ENCODE peak calls at places on chromosomes 3 and 15, in four cellular contexts. R is SJCRH30, F is adipocyte, O is foreskin fibroblast. M is an unnamed sample.

GRCh38 chr15:51093865-51094605 is 671 bp downstream of the TNFAIP8L3 start:
- DNase-seq in F (peak), O (peak), R (no peak), M (no peak)

GRCh38 chr15:64681424-64682024 is 93.9 kb downstream of the RBPMS2 start:
- DNase-seq in R (peak), O (peak), F (peak), M (peak)

GRCh38 chr15:52040167-52040900 is 21.3 kb downstream of the MAPK6 start:
- DNase-seq in R (no peak), F (peak), O (no peak), M (peak)

GRCh38 chr15:62390793-62391543 is 225.9 kb upstream of the C2CD4B start:
- DNase-seq in F (peak), R (peak), O (peak), M (no peak)

GRCh38 chr3:66047321-66048050 is 8.8 kb upstream of the MAGI1 start:
- DNase-seq in O (peak), R (no peak), F (peak), M (peak)

GRCh38 chr3:178849220-178849910 is 222.2 kb downstream of the ZMAT3 start:
- DNase-seq in O (no peak), R (no peak), F (no peak), M (no peak)

GRCh38 chr3:43879166-43879565 is 188.4 kb downstream of the ABHD5 start:
- DNase-seq in R (no peak), O (no peak), F (no peak), M (no peak)

GRCh38 chr3:171225698-171226097 is 199.2 kb upstream of the SLC2A2 start:
- DNase-seq in R (no peak), F (no peak), O (peak), M (no peak)

GRCh38 chr3:66314455-66314854 is 93.7 kb downstream of the SLC25A26 start:
- DNase-seq in F (no peak), R (no peak), O (no peak), M (no peak)

GRCh38 chr3:31754575-31755278 is 222.0 kb downstream of the STT3B start:
- DNase-seq in R (no peak), O (no peak), F (no peak), M (no peak)

GRCh38 chr3:126999383-126999782 is 16.5 kb downstream of the PLXNA1 start:
- DNase-seq in F (no peak), R (peak), O (no peak), M (no peak)

GRCh38 chr3:46238386-46238785 is 3.9 kb upstream of the CCR3 start:
- DNase-seq in R (no peak), O (no peak), F (no peak), M (no peak)

DNA sequence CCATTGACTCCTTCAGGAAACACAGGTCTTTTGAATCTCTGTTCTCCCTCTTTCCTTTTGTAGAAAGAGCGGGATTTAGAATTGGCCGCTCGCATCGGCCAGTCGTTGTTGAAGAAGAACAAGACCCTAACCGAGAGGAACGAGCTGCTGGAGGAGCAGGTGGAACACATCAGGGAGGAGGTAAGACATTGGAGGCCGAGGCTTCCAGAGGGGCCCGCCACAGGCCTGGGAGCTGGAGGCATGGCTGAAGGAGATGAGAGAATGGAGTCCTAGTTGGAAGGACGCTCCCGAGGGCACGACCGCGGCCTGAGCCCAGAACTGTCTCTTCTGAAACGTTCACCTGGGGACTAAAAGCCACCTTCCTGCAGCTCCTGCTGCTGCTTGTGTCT is 81.4 kb downstream of the CCK start:
- DNase-seq in F (no peak), O (no peak), R (no peak), M (no peak)
- H3K4me3 ChIP-seq in F (no peak), O (no peak), R (no peak), M (no peak)

GRCh38 chr15:60369696-60370095 is 28.1 kb downstream of the ANXA2 start:
- DNase-seq in R (no peak), F (no peak), O (no peak), M (no peak)
- H3K4me3 ChIP-seq in R (no peak), F (no peak), O (no peak), M (no peak)

GRCh38 chr3:105791919-105792786 is 76.7 kb downstream of the CBLB start:
- DNase-seq in R (no peak), F (peak), O (peak), M (peak)

GRCh38 chr3:105788548-105789036 is 80.2 kb downstream of the CBLB start:
- DNase-seq in F (no peak), O (no peak), R (no peak), M (no peak)

GRCh38 chr3:105790534-105790933 is 78.3 kb downstream of the CBLB start:
- DNase-seq in F (no peak), R (no peak), O (no peak), M (no peak)

GRCh38 chr3:105793040-105793439 is 75.8 kb downstream of the CBLB start:
- DNase-seq in F (no peak), R (no peak), O (no peak), M (no peak)

DNA sequence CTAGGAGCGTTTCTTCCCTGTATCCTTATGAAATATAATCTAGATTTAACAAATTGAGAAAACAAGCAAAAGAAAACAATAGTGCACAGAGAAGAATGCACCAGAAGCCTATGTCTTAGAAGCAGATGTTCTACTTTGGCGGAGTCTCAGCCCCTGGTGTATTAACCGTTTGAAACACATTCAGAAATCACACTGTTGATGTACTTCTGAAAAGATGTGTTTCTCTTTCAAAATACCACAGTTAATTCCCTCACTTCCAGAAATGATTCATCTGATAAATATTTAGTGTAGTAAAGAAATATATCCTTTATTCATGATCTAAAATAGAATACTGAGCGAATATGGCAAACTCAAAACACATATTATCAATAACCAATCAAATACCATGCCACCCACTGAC is 77.7 kb downstream of the CBLB start:
- DNase-seq in F (peak), R (no peak), O (peak), M (peak)
- H3K4me3 ChIP-seq in F (peak), R (no peak), O (no peak), M (no peak)

GRCh38 chr15:67091966-67092677 is 26.7 kb downstream of the SMAD3 start:
- DNase-seq in R (peak), F (no peak), O (no peak), M (no peak)

GRCh38 chr15:67093146-67093874 is 27.9 kb downstream of the SMAD3 start:
- DNase-seq in F (no peak), R (no peak), O (no peak), M (no peak)

GRCh38 chr15:67092726-67093125 is 27.3 kb downstream of the SMAD3 start:
- DNase-seq in O (no peak), R (no peak), F (no peak), M (no peak)

GRCh38 chr15:67095834-67096366 is 30.5 kb downstream of the SMAD3 start:
- DNase-seq in R (no peak), F (no peak), O (no peak), M (no peak)

GRCh38 chr15:67094001-67094826 is 28.8 kb downstream of the SMAD3 start:
- DNase-seq in F (no peak), R (no peak), O (no peak), M (no peak)
- H3K4me3 ChIP-seq in F (no peak), R (no peak), O (no peak), M (no peak)

GRCh38 chr3:145125307-145125706 is 1035.7 kb downstream of the PLOD2 start:
- DNase-seq in R (no peak), O (peak), F (no peak), M (no peak)
- H3K4me3 ChIP-seq in R (no peak), O (no peak), F (no peak), M (no peak)

GRCh38 chr15:39625451-39625850 is 44.6 kb downstream of the THBS1 start:
- DNase-seq in F (no peak), O (no peak), R (no peak), M (no peak)
- H3K4me3 ChIP-seq in F (no peak), O (no peak), R (no peak), M (no peak)